ENCODE peak calls at places on chromosomes 12 and 14, in six cellular contexts. E, O, W, S, F and L are unnamed samples.
A peak's percentile ranks its signal among the peaks of the same experiment; 100 is the strongest.

GRCh38 chr12:113162102-113163029 is 12.8 kb downstream of the CFAP73 start:
- DNase-seq in E (no peak), O (peak; percentile 82), W (peak; percentile 70), S (no peak), F (peak; percentile 87), L (peak; percentile 66)

GRCh38 chr12:49550853-49551252 is 12.0 kb downstream of the KCNH3 start:
- DNase-seq in E (no peak), O (no peak), W (no peak), S (no peak), F (peak; percentile 71), L (no peak)

GRCh38 chr14:21317433-21317832 is 37.5 kb downstream of the RPGRIP1 start:
- DNase-seq in E (no peak), O (no peak), W (peak; percentile 20), S (no peak), F (peak; percentile 48), L (no peak)

GRCh38 chr12:12523229-12523628 is 39.4 kb downstream of the DUSP16 start:
- DNase-seq in E (no peak), O (no peak), W (no peak), S (no peak), F (no peak), L (no peak)

GRCh38 chr12:51488281-51488680 is 63.6 kb downstream of the SLC4A8 start:
- DNase-seq in E (no peak), O (no peak), W (no peak), S (no peak), F (no peak), L (no peak)

GRCh38 chr14:50714452-50715073 is 46.5 kb upstream of the SAV1 start:
- DNase-seq in E (no peak), O (peak; percentile 74), W (peak; percentile 31), S (peak; percentile 54), F (no peak), L (no peak)

GRCh38 chr14:59483360-59483759 is 848 bp downstream of the L3HYPDH start:
- DNase-seq in E (no peak), O (peak; percentile 70), W (no peak), S (peak; percentile 25), F (no peak), L (peak; percentile 28)

GRCh38 chr12:10220398-10221077 is 7.9 kb downstream of the GABARAPL1 start:
- DNase-seq in E (peak; percentile 87), O (peak; percentile 72), W (no peak), S (no peak), F (no peak), L (peak; percentile 60)

GRCh38 chr12:74896186-74896585 is 313.5 kb downstream of the KCNC2 start:
- DNase-seq in E (no peak), O (no peak), W (no peak), S (no peak), F (no peak), L (no peak)

GRCh38 chr12:123085730-123086487 is 65.0 kb downstream of the PITPNM2 start:
- DNase-seq in E (no peak), O (peak; percentile 68), W (no peak), S (peak; percentile 41), F (no peak), L (no peak)

GRCh38 chr14:106872619-106873446 is 1346.5 kb downstream of the TMEM121 start:
- DNase-seq in E (no peak), O (peak; percentile 1), W (no peak), S (peak; percentile 85), F (peak; percentile 49), L (peak; percentile 73)

GRCh38 chr14:105143451-105144230 is 24.9 kb downstream of the JAG2 start:
- DNase-seq in E (peak; percentile 5), O (no peak), W (no peak), S (no peak), F (peak; percentile 28), L (peak; percentile 5)

GRCh38 chr12:32312049-32312670 is 87.2 kb upstream of the FGD4 start:
- DNase-seq in E (no peak), O (peak; percentile 74), W (peak; percentile 68), S (peak; percentile 76), F (no peak), L (no peak)

GRCh38 chr12:89783321-89784060 is 74.9 kb upstream of the ATP2B1 start:
- DNase-seq in E (no peak), O (peak; percentile 70), W (no peak), S (peak; percentile 68), F (no peak), L (peak; percentile 81)

GRCh38 chr12:99278899-99279298 is 368.7 kb upstream of the GARIN6 start:
- DNase-seq in E (no peak), O (no peak), W (no peak), S (no peak), F (no peak), L (no peak)

GRCh38 chr12:40224439-40225291 is at the start of gene LRRK2:
- DNase-seq in E (peak; percentile 85), O (peak; percentile 91), W (peak; percentile 54), S (peak; percentile 79), F (peak; percentile 84), L (peak; percentile 66)

GRCh38 chr14:63155511-63156189 is 48.6 kb upstream of the RHOJ start:
- DNase-seq in E (no peak), O (no peak), W (no peak), S (peak; percentile 48), F (no peak), L (no peak)

GRCh38 chr12:52014567-52015392 is 8.0 kb downstream of the TAMALIN start:
- DNase-seq in E (no peak), O (no peak), W (peak; percentile 68), S (no peak), F (peak; percentile 84), L (no peak)

GRCh38 chr14:94823556-94824341 is 53.8 kb upstream of the GSC start:
- DNase-seq in E (no peak), O (no peak), W (no peak), S (peak; percentile 66), F (peak; percentile 69), L (no peak)

GRCh38 chr12:7915911-7916403 is 20.0 kb downstream of the SLC2A3 start:
- DNase-seq in E (no peak), O (peak; percentile 36), W (no peak), S (no peak), F (peak; percentile 83), L (no peak)

GRCh38 chr14:44887596-44887955 is 74.2 kb downstream of the KLHL28 start:
- DNase-seq in E (no peak), O (no peak), W (no peak), S (no peak), F (no peak), L (no peak)
- H3K4me3 ChIP-seq in E (no peak overlapping the region), O (no peak overlapping the region), W (no peak overlapping the region), S (no peak overlapping the region), F (no peak overlapping the region), L (no peak overlapping the region)

GRCh38 chr12:6582959-6583358 is 14.9 kb upstream of the NOP2 start:
- DNase-seq in E (no peak), O (no peak), W (no peak), S (no peak), F (no peak), L (no peak)

GRCh38 chr12:6584293-6584692 is 16.2 kb upstream of the NOP2 start:
- DNase-seq in E (no peak), O (no peak), W (no peak), S (no peak), F (no peak), L (no peak)

GRCh38 chr12:6582196-6582595 is 14.1 kb upstream of the NOP2 start:
- DNase-seq in E (no peak), O (no peak), W (peak; percentile 47), S (peak; percentile 17), F (peak; percentile 78), L (no peak)
- TF ChIP-seq CTCF in E (no peak), O (no peak), W (peak; percentile 47), S (peak; percentile 43), F (peak; percentile 82), L (peak; percentile 51)

DNA sequence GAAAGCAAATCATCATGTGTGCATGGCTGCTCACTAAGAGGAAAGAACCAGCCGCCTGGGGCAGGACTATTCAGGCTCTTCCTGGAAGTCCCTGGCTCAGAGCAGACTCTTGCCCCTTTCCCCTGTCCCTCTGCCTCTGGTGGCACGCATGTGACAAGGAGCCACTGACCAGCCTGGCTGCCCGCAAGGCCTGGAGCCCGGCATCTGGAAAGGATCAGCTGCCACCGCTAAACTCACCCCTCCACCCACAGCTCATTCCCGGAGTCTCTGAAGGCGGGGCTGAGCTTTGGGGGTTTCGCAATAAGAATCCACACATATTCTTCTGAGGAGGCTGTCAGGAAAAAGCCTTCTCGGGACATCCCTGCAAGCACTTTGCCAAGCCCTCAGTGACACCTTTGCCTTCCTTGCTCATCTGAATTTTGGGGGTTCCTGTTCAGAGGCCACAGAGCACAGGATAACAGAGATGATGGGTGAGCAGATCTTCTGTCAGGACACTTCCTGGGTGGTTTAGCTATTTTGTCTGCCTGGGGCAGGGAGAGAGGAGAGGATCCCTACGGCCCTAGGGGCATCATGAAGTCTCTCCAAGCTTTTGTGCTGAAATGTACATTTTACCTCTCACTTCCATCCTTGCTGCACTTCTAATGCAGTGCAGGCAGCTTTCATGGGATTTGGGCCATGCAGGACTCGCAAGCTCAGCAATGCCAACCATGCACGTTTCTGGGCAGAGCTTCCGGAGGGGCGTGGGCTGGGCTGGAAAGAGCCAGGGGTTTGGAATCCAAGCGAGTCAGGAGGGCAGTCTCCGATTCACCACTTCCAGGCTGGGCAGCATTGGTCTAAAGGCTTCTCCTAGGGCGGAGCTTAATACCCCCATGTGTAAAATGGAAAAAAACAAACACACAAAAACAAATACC is 124.8 kb upstream of the MAP1LC3B2 start:
- DNase-seq in E (peak; percentile 92), O (peak; percentile 97), W (peak; percentile 77), S (peak; percentile 88), F (peak; percentile 95), L (peak; percentile 62)
- H3K4me3 ChIP-seq in E (peak overlapping the region; percentile 26), O (peak overlapping the region; percentile 66), W (no peak overlapping the region), S (peak overlapping the region; percentile 29), F (no peak overlapping the region), L (no peak overlapping the region)

GRCh38 chr12:16165506-16165905 is 112.0 kb downstream of the SLC15A5 start:
- DNase-seq in E (peak; percentile 67), O (peak; percentile 58), W (peak; percentile 67), S (peak; percentile 82), F (peak; percentile 76), L (peak; percentile 45)
- TF ChIP-seq CTCF in E (peak; percentile 19), O (peak; percentile 42), W (peak; percentile 77), S (peak; percentile 77), F (peak; percentile 98), L (peak; percentile 57)

DNA sequence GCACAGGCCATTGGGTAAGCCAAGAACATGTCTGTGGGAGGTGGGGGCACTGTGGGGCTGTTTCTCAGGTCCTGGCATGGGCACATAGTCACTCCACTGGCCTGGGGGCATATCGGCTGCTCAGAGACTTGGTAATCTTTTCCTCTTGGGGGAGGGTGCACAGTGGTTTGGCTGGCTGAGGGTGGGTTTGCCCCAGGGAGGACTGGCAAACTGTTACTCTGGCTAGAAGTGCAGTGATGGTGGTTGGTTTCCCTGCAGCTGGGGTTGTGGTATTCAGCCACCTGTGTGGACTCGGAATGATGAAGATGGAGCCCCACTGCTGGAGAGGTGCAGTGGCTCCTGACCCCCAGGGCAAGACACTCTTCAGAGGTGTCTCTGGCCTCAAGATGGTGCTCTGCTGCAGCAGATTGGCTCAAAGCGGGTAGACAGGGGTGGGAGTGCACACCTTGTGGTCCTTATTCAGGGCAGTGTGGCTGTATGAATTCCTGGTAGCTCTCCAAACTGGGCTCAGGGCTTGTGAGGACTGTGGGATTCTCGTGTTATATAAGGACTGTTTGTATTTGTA is 74.1 kb upstream of the DDHD1 start:
- DNase-seq in E (no peak), O (no peak), W (no peak), S (no peak), F (no peak), L (no peak)
- H3K4me3 ChIP-seq in E (no peak overlapping the region), O (no peak overlapping the region), W (no peak overlapping the region), S (no peak overlapping the region), F (no peak overlapping the region), L (no peak overlapping the region)